ENCODE peak calls at places on chromosomes 13 and 19, in six cellular contexts. V, S, B, J, Z and C are unnamed samples.

GRCh38 chr13:37657134-37657533 is 58.6 kb upstream of the POSTN start:
- DNase-seq in V (no peak), S (no peak), B (no peak), J (peak), Z (no peak), C (no peak)

GRCh38 chr13:51838235-51838846 is 6.6 kb downstream of the TMEM272 start:
- DNase-seq in V (no peak), S (no peak), B (no peak), J (peak), Z (no peak), C (peak)

GRCh38 chr13:83007226-83007625 is 875.0 kb downstream of the SLITRK1 start:
- DNase-seq in V (no peak), S (no peak), B (no peak), J (no peak), Z (no peak), C (no peak)

GRCh38 chr19:55112781-55113569 is 4.5 kb downstream of the PPP1R12C start:
- DNase-seq in V (no peak), S (no peak), B (no peak), J (no peak), Z (no peak), C (no peak)

GRCh38 chr19:8423821-8424223 is 10.7 kb downstream of the MARCHF2 start:
- DNase-seq in V (peak), S (peak), B (peak), J (peak), Z (peak), C (no peak)

GRCh38 chr19:56132316-56132822 is 8.7 kb upstream of the ZNF444 start:
- DNase-seq in V (no peak), S (no peak), B (no peak), J (peak), Z (no peak), C (no peak)

GRCh38 chr13:36858285-36858684 is 39.3 kb downstream of the RFXAP start:
- DNase-seq in V (no peak), S (no peak), B (peak), J (peak), Z (no peak), C (no peak)

GRCh38 chr13:76791290-76791664 is 94.9 kb downstream of the KCTD12 start:
- DNase-seq in V (no peak), S (no peak), B (no peak), J (peak), Z (no peak), C (no peak)

GRCh38 chr13:71789952-71790351 is 77.1 kb downstream of the DACH1 start:
- DNase-seq in V (no peak), S (no peak), B (no peak), J (peak), Z (no peak), C (no peak)

GRCh38 chr19:40400521-40400920 is 10.5 kb upstream of the HIPK4 start:
- DNase-seq in V (no peak), S (no peak), B (no peak), J (no peak), Z (no peak), C (no peak)

GRCh38 chr19:21566073-21566472 is 60.7 kb downstream of the ZNF429 start:
- DNase-seq in V (no peak), S (no peak), B (no peak), J (no peak), Z (no peak), C (peak)

GRCh38 chr13:43143591-43143990 is 120.2 kb downstream of the DNAJC15 start:
- DNase-seq in V (no peak), S (no peak), B (no peak), J (no peak), Z (no peak), C (no peak)

GRCh38 chr13:24013189-24013588 is 115.9 kb upstream of the C1QTNF9B start:
- DNase-seq in V (no peak), S (no peak), B (no peak), J (no peak), Z (no peak), C (no peak)

GRCh38 chr19:2249010-2249866 is at the start of gene AMH:
- DNase-seq in V (no peak), S (no peak), B (no peak), J (no peak), Z (peak), C (no peak)

GRCh38 chr19:21581646-21582045 is 76.2 kb downstream of the ZNF429 start:
- DNase-seq in V (no peak), S (no peak), B (no peak), J (no peak), Z (no peak), C (no peak)

GRCh38 chr19:45677351-45678230 is 9.6 kb downstream of the GIPR start:
- DNase-seq in V (peak), S (peak), B (peak), J (peak), Z (peak), C (peak)

GRCh38 chr19:41426952-41427646 is at the start of gene B3GNT8:
- DNase-seq in V (peak), S (peak), B (peak), J (peak), Z (peak), C (peak)

GRCh38 chr13:32048816-32049215 is 17.2 kb downstream of the FRY start:
- DNase-seq in V (no peak), S (no peak), B (no peak), J (no peak), Z (no peak), C (no peak)

GRCh38 chr13:98406475-98406874 is 170.4 kb downstream of the STK24 start:
- DNase-seq in V (no peak), S (no peak), B (no peak), J (no peak), Z (no peak), C (no peak)

GRCh38 chr13:30142502-30143211 is 164.7 kb downstream of the KATNAL1 start:
- DNase-seq in V (no peak), S (no peak), B (no peak), J (peak), Z (peak), C (peak)

GRCh38 chr13:93882086-93882651 is 597.3 kb downstream of the DCT start:
- DNase-seq in V (no peak), S (no peak), B (no peak), J (no peak), Z (no peak), C (no peak)

GRCh38 chr13:37777676-37778075 is 91.9 kb downstream of the TRPC4 start:
- DNase-seq in V (no peak), S (no peak), B (no peak), J (no peak), Z (no peak), C (no peak)

GRCh38 chr19:2076481-2077082 is 19.5 kb downstream of the MOB3A start:
- DNase-seq in V (no peak), S (peak), B (no peak), J (no peak), Z (no peak), C (no peak)

GRCh38 chr19:46579286-46579944 is 21.7 kb upstream of the CALM3 start:
- DNase-seq in V (no peak), S (no peak), B (peak), J (peak), Z (no peak), C (peak)

GRCh38 chr19:45523642-45524256 is 16.5 kb downstream of the VASP start:
- DNase-seq in V (peak), S (peak), B (peak), J (peak), Z (peak), C (peak)

DNA sequence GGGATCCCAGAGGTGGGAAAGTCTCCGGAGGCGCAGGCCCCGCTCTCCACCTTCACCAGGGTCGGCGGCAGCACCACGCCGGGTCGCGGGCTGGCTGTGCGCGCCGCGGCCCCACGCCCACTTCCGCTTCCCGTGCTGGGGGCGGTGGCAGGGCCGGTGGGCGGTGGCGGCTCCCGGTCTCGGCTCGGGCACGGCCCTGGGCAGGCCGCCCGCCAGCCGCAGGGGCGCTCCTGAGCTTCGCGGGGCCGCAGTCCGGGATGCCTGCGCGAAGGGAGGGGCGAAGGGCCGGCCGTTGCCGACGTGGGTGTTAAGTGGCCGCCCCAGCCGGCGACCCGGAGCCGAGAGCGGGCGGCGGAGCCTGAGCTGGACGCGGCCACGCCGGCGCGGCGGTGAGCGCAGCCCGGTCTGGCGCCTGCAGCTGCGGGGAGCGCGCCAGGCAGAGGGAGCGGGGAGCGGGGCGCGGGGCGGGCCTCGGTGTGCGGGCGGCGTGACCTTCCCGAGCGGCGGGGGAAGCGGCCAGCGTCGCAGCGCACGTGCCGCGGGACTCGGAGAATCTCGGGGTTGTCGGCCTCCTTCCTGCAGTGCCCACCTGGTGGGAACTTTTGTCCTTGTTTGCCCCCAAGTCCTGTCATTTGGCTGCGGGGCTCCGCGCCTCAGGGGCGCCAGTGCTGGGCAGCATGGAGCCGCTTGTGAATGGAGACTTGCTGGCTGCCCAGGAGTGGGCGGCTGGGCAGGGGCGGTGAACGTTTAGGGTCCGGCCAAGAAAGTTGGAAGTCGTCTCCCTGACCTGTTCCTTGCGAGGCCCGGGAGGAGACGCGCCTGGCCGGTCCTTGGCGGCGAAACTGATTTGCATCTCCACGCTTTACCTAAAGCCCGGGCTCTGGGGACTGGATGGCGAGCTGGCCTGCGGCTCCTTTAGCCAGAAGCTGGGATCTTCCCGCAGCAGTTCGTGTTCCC is at the start of gene SLC25A15:
- DNase-seq in V (peak), S (peak), B (peak), J (peak), Z (peak), C (peak)
- TF ChIP-seq CTCF in V (no peak), S (no peak), B (no peak), J (peak), Z (peak), C (no peak)

GRCh38 chr13:112443191-112444000 is 67.2 kb downstream of the SPACA7 start:
- DNase-seq in V (no peak), S (peak), B (peak), J (no peak), Z (peak), C (peak)
- TF ChIP-seq CTCF in V (no peak), S (no peak), B (no peak), J (peak), Z (no peak), C (no peak)

GRCh38 chr13:48163066-48163465 is 68.2 kb upstream of the MED4 start:
- DNase-seq in V (no peak), S (no peak), B (no peak), J (peak), Z (no peak), C (no peak)

GRCh38 chr13:48159436-48160225 is 64.7 kb upstream of the MED4 start:
- DNase-seq in V (no peak), S (no peak), B (no peak), J (no peak), Z (no peak), C (peak)

GRCh38 chr13:48160879-48161278 is 66.0 kb upstream of the MED4 start:
- DNase-seq in V (peak), S (no peak), B (no peak), J (peak), Z (no peak), C (no peak)

GRCh38 chr13:48162182-48162581 is 67.3 kb upstream of the MED4 start:
- DNase-seq in V (no peak), S (no peak), B (no peak), J (no peak), Z (no peak), C (no peak)

DNA sequence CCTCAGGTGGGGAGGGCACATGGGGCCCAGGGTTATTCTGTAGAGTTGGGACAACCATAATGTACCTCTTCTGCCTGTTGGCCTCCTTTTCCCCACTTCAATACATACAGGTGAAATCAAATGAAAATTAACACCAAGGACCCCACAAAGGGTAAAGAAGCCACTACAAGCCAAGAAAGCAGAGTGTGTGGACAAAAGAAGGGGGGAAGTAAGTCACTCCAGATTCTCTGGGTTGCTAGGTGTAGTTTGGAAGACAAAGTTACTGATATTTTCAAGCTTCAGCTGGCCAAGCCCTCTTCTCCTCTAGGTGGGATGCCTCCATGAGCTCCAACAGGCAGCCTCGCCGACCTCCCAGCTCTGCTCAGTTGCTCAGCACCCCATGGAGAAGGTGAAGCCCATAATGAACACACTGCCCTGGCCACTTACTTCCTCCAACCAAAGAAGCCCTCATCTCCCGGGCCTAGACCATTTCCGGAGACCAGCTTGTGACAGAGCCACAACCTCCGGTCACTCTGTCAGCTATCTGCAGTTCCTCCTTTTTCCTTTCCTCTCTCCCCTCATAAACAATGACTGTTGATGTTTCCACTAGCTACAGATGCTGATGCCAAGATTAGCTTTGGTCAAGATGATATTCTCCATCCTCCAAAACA is 66.8 kb upstream of the MED4 start:
- DNase-seq in V (peak), S (peak), B (peak), J (no peak), Z (no peak), C (no peak)
- TF ChIP-seq CTCF in V (no peak), S (no peak), B (no peak), J (no peak), Z (no peak), C (no peak)

GRCh38 chr13:110944968-110945952 is 30.4 kb upstream of the ANKRD10 start:
- DNase-seq in V (no peak), S (no peak), B (no peak), J (no peak), Z (no peak), C (no peak)

GRCh38 chr13:110949116-110949515 is 34.2 kb upstream of the ANKRD10 start:
- DNase-seq in V (no peak), S (no peak), B (no peak), J (no peak), Z (no peak), C (no peak)

GRCh38 chr13:110946171-110946570 is 31.3 kb upstream of the ANKRD10 start:
- DNase-seq in V (no peak), S (no peak), B (no peak), J (no peak), Z (no peak), C (no peak)

GRCh38 chr13:110942248-110942981 is 27.5 kb upstream of the ANKRD10 start:
- DNase-seq in V (no peak), S (no peak), B (no peak), J (no peak), Z (no peak), C (peak)

DNA sequence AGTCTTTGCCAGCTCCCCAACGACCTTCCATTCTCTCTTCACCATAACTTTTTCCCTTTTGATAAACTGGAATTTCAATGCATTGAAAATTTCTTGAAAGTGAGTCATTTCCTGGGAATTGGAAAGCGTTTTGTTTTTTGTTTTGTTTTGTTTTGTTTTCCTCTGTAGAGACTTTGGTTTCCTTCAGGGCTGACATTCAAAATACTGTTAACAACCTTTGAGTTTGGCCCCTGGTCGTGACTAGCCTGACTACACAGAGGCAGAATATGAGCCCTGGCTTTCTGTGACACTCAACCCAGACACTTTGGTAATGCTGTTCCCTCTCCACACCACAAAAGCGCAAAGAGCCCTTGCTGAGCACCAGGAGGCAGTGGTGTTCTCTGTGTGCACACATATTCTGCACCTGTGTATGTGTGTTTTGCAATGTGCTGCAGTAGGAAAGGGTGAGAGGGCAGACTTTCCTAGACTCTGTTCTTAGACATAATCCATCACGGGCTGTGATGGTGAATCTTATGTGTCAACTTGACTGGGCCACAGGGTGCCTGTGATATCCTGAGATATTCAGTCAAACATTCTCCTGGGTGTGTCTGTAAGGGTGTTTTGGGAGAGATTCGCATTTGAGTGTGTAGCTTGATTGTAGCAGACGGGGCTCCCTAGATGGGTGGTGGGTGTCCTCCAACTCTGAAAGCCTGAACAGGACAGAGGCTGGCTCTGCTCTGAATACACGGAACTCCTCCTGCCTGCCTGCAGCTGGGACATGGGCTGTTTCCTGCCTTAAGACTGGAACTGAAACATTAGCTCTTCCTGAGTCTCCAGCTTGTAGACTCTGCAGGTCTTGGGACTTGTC is 29.5 kb upstream of the ANKRD10 start:
- DNase-seq in V (no peak), S (no peak), B (peak), J (peak), Z (peak), C (peak)
- TF ChIP-seq CTCF in V (peak), S (no peak), B (no peak), J (peak), Z (no peak), C (peak)

DNA sequence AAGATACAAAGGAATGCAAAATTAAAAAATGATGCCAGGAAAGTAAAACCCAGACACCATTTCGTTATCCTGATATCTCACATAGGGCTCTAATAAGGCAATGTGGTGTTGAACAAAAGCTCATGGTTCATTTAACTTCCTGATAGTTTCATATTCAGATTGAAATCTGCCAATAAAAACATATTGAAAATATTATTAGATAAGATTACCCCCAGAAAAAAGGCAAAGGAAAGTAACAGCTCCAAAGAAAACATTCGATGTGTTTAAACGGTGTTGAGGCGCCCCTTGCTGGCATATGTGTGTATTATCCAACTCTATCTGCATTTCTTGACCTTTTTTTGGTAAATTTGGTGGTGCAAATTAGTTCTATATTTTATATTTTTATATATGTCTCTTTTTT is 75.9 kb downstream of the ESD start:
- DNase-seq in V (peak), S (no peak), B (peak), J (peak), Z (peak), C (peak)
- TF ChIP-seq CTCF in V (peak), S (peak), B (peak), J (peak), Z (peak), C (peak)

GRCh38 chr19:6617374-6617773 is 26.4 kb upstream of the CD70 start:
- DNase-seq in V (no peak), S (no peak), B (no peak), J (no peak), Z (no peak), C (no peak)
- TF ChIP-seq CTCF in V (no peak), S (no peak), B (no peak), J (no peak), Z (no peak), C (no peak)

GRCh38 chr19:57320180-57321084 is at the start of gene ZNF543:
- DNase-seq in V (peak), S (peak), B (peak), J (peak), Z (peak), C (peak)
- TF ChIP-seq CTCF in V (no peak), S (no peak), B (no peak), J (no peak), Z (no peak), C (no peak)

DNA sequence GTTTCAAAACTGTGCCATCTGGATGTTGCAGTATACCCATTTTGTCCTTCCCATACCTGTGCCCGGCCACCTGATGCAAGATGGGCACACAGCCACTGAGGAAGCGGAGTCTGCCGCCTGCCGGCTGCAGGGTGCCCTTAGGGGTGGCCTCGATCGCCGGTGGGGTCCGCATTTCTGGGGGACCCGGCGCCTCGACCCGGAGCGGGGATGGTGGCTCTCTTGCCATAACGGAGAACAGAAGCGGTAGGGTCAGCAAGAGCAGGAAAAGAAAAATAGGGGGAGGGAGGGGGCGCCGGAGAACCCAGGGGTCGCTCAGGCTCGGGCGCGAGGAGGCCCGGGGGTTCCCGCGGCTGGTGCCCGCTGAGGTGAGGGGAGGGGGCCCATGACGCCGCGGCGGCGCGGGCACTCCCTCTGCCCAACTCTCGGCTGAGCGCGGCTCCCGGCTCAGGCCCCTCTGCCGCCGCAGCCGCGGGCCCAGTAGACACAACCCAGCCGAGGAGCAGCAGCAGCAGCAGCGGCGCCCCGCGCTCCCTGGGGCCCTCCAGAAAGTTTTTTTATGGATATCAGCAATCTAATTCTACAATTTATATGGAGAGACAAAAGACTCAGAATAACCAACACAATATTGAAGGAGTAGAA is 13.8 kb upstream of the CYP4F2 start:
- DNase-seq in V (no peak), S (peak), B (no peak), J (no peak), Z (no peak), C (no peak)
- TF ChIP-seq CTCF in V (no peak), S (no peak), B (no peak), J (no peak), Z (no peak), C (no peak)

GRCh38 chr19:10219678-10220077 is 11.5 kb downstream of the S1PR2 start:
- DNase-seq in V (no peak), S (no peak), B (no peak), J (peak), Z (peak), C (peak)
- TF ChIP-seq CTCF in V (no peak), S (no peak), B (peak), J (peak), Z (no peak), C (peak)